ENCODE peak calls at places on chromosomes 12 and 14, in four cellular contexts. D is tibial artery, O is cardiac muscle cell, U is GM12865. J is an unnamed sample.

GRCh38 chr14:75123991-75124390 is 2.9 kb downstream of the NEK9 start:
- DNase-seq in D (peak), U (peak), O (no peak), J (no peak)

GRCh38 chr14:69324341-69324931 is 64.5 kb downstream of the GALNT16 start:
- DNase-seq in O (no peak), D (peak), U (no peak), J (no peak)

GRCh38 chr14:33127531-33127930 is 188.9 kb downstream of the NPAS3 start:
- DNase-seq in O (no peak), D (no peak), U (no peak), J (no peak)

GRCh38 chr12:57340104-57340503 is 89.1 kb upstream of the STAC3 start:
- DNase-seq in D (peak), O (peak), U (no peak), J (peak)

GRCh38 chr12:49022558-49023178 is 4.1 kb upstream of the PRKAG1 start:
- DNase-seq in U (no peak), O (no peak), D (no peak), J (no peak)

GRCh38 chr14:35539969-35540368 is 6.0 kb downstream of the INSM2 start:
- DNase-seq in O (no peak), D (no peak), U (peak), J (no peak)

GRCh38 chr12:8697476-8698131 is at the start of gene RIMKLB:
- DNase-seq in O (peak), U (peak), D (peak), J (peak)

GRCh38 chr12:102061096-102061555 is 665 bp downstream of the WASHC3 start:
- DNase-seq in O (no peak), D (no peak), U (peak), J (no peak)

GRCh38 chr14:50943261-50943942 is 881 bp downstream of the PYGL start:
- DNase-seq in D (peak), U (no peak), O (peak), J (peak)

GRCh38 chr14:38210587-38211257 is 3.0 kb downstream of the SSTR1 start:
- DNase-seq in D (no peak), O (peak), U (no peak), J (peak)

GRCh38 chr14:58640959-58641358 is 3.2 kb downstream of the DACT1 start:
- DNase-seq in D (no peak), U (peak), O (no peak), J (no peak)

GRCh38 chr14:58639842-58640484 is 2.2 kb downstream of the DACT1 start:
- DNase-seq in U (peak), O (peak), D (peak), J (peak)

GRCh38 chr14:58638231-58639205 is 756 bp downstream of the DACT1 start:
- DNase-seq in U (peak), D (no peak), O (peak), J (peak)

GRCh38 chr14:58643366-58643765 is 5.6 kb downstream of the DACT1 start:
- DNase-seq in O (peak), D (no peak), U (no peak), J (no peak)

DNA sequence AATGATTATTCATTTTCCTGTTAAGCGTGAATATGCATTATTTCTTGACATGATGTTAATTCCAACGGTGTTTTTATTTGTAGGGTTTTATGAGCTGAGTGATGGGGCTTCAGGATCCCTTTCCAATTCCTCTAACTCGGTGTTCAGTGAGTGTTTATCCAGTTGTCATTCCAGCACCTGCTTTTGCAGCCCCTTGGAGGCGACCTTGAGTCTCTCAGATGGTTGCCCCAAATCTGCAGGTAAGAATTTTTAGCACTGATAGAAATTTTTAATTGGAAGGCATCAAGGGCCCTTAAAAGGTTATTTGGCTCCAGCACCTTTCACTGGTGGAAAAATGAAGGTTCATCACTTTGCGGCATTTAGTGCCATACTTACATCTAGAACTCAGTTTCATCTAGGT is 3.7 kb downstream of the DACT1 start:
- DNase-seq in O (no peak), U (no peak), D (no peak), J (no peak)
- TF ChIP-seq CTCF in O (peak), U (peak), D (no peak), J (no peak)

DNA sequence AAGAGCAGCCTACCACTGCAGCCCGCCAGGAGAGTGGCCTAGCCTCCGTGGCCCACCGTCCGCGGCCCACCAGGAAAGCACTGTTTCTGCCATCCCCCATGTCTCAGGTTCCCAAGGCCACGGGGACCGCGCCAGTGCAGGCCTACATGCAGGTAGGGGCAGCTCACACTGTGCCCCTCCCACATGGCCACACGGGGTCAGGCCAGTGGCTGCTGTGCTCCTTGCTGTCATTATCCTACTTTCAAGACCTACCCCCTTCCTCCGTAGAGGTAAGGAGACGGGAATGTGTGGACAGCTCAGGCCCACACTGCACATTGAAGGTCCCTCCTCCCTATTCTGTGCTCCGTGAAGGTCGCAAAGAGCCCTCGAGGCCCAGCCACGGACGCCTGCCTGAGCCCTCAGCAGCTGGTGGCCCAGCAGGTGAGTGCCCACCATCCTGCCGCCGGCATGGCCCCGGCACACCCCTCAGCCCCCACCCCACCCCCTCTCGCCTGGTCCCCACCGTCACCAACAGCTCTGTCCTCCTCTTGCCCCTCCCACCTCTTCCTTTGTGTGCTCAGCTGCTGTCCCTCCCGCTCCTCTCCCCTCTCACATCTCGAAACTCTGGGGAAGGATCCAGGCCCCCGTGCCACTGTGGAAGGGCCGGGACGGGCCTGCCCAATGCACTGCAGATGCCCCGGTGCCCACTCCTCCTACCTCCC is 10.0 kb downstream of the DDX51 start:
- DNase-seq in O (no peak), U (no peak), D (no peak), J (no peak)
- TF ChIP-seq CTCF in O (no peak), U (no peak), D (no peak), J (no peak)

GRCh38 chr12:66120477-66120876 is 10.1 kb downstream of the LLPH start:
- DNase-seq in U (no peak), D (no peak), O (no peak), J (no peak)
- TF ChIP-seq CTCF in U (no peak), D (no peak), O (no peak), J (no peak)

DNA sequence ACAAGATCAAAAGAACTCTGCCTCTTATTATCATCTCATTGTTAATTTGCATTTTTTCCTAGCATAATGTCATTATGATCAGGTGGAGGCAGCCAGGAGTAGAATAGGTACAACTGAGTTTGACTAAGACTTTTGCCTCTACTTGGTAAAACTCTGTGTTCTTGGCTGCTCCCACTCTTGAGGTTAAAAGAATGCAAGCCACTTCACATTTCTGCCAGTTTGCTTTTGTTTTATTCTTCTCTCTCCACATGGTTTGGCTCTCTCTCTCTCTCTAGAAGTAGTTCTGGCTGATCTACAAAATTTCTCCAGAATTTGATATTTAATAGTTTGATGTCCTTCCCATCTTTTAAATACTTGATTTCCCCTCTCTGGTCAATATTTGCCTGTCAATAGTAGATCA is 170.7 kb upstream of the E2F7 start:
- DNase-seq in D (no peak), O (no peak), U (no peak), J (no peak)
- TF ChIP-seq CTCF in D (no peak), O (no peak), U (no peak), J (no peak)

GRCh38 chr12:111692575-111693210 is 6.8 kb downstream of the ACAD10 start:
- DNase-seq in O (no peak), D (no peak), U (peak), J (no peak)
- TF ChIP-seq CTCF in O (peak), D (no peak), U (no peak), J (no peak)

GRCh38 chr12:105741786-105742566 is 396.8 kb downstream of the NUAK1 start:
- DNase-seq in O (no peak), U (no peak), D (peak), J (no peak)
- TF ChIP-seq CTCF in O (no peak), U (no peak), D (no peak), J (no peak)

DNA sequence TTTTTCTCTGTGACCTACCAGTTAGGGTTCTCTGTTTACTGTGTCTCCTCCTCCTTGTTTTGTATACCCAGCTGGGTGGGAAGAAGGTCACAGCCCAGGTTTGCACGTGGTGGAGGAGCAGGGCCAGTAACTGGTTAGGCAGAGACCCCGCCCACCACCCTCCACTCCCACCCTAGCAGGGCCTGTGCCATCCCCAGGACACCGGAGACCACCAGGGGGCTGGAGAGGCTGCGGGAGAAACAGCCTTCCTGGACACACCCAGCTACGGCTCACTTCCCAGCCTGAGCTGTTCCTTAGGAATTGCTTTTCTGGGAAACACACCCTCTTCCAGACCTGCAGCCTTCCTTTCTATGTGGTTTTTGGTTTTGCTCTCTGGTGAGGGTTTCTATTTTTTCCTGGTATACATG is 21.1 kb downstream of the BDKRB2 start:
- DNase-seq in U (no peak), O (peak), D (no peak), J (peak)
- TF ChIP-seq CTCF in U (no peak), O (peak), D (no peak), J (peak)

DNA sequence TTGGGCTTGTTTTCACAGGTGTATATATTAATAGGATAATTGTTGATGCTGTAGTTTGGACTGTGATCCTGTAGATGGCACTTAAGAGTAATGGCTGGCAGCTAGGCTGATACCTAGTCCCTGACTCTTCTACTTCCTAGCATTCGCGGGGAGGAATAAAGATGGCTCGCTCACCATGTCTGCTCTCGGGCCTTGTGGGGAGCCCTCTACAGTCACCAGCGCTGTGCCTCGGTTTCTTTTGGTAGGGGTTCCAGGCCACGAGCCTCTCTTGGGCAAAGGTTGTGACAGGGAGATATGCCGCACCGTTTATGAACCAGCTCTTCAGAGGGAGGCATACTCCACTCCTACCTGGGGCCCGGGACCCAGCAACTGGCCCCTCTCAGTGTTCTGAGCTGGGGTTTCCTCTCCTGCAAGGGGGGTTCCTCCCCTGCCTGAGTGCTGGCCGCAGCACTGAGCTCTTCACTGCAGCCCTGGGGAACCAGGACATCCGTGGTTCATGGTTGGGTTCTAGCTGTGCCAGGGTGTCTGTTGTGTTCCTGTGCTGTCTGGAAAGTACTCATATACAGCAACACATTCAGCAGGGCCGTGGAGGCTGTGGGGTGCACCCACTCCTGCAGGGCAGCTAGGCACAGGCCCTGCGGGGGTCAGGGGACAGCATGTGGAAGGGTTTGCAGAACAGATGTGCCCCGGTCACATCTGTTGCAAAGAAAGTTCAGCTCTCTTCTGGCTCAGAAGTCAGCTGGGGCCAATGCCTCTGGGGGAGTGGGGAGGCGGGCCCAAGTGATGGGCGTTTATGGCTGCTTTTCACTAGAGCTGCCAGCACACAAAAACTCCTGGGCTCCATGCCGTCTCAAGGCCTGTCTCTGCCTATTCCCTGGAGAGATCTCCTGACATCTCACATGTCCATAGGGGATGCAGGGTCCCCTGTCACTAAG is 147.9 kb downstream of the PPFIA2 start:
- DNase-seq in O (peak), D (no peak), U (peak), J (no peak)
- TF ChIP-seq CTCF in O (peak), D (no peak), U (peak), J (peak)

DNA sequence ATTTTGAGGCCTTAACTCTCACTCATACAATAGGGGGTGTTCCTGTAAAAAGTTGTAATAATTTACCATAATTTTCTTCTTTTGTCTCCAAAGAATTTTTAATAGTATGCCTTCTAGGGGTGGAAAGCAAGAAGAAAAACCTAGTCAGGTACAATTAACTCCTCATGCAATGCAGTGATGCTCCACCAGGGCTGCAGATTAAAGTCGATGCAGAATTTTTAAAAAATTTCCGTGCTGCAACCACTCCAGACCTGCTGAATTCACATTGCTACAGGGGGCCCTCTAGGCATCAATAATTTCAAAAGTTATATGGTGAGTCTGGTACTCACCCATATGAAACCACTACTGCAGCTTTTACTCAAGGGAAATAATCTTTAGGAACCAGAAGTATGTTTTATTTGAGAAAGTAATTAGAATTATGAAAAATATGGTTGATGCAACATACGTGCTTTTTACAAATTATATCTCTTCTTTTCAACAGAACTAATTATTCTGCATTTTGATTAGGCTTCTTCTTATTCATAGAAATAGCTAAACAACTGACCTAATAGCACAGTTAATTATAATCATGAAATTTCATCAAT is 353.2 kb downstream of the BCAT1 start:
- DNase-seq in O (peak), U (no peak), D (no peak), J (peak)
- TF ChIP-seq CTCF in O (peak), U (peak), D (no peak), J (peak)

J was measured in nephron progenitor cell.